ENCODE peak calls at places on chromosomes 2 and 18, in nine cellular contexts. B, C, Y, A, N, W, H, D and Z are unnamed samples.
A peak's percentile ranks its signal among the peaks of the same experiment; 100 is the strongest.

GRCh38 chr2:35428548-35428947 is 927.0 kb upstream of the CRIM1 start:
- DNase-seq in D (peak; percentile 3), Y (no peak), N (peak; percentile 12), A (no peak), B (no peak), W (no peak), C (peak; percentile 85), H (peak; percentile 3), Z (peak; percentile 37)

GRCh38 chr18:7467708-7468466 is 99.2 kb upstream of the PTPRM start:
- DNase-seq in A (no peak), W (no peak), Y (no peak), C (no peak), B (no peak), N (peak; percentile 41), H (peak; percentile 19), D (peak; percentile 32), Z (no peak)

GRCh38 chr2:8575011-8575750 is 106.7 kb upstream of the ID2 start:
- DNase-seq in D (peak; percentile 29), Y (no peak), C (no peak), W (peak; percentile 66), N (no peak), B (no peak), H (peak; percentile 70), A (peak; percentile 26), Z (peak; percentile 61)

GRCh38 chr2:188571543-188571942 is 279.9 kb downstream of the GULP1 start:
- DNase-seq in H (no peak), B (no peak), A (no peak), C (no peak), Y (no peak), D (no peak), N (no peak), W (no peak), Z (no peak)

GRCh38 chr2:111667542-111668273 is 216.3 kb downstream of the ANAPC1 start:
- DNase-seq in D (peak; percentile 78), W (no peak), H (peak; percentile 78), Y (no peak), N (peak; percentile 76), C (peak; percentile 24), B (no peak), A (no peak), Z (no peak)

GRCh38 chr2:14492920-14493503 is 139.5 kb upstream of the LRATD1 start:
- DNase-seq in D (peak; percentile 93), A (no peak), C (peak; percentile 7), H (peak; percentile 90), W (no peak), N (peak; percentile 89), B (no peak), Y (no peak), Z (no peak)

GRCh38 chr2:121567957-121568409 is 37.3 kb downstream of the RNU4ATAC start:
- DNase-seq in C (no peak), D (peak; percentile 82), Y (no peak), N (peak; percentile 15), H (peak; percentile 74), W (no peak), B (no peak), A (no peak), Z (no peak)

GRCh38 chr2:236671820-236672520 is 102.3 kb downstream of the ACKR3 start:
- DNase-seq in N (no peak), C (no peak), H (no peak), B (no peak), D (no peak), Y (no peak), A (no peak), W (no peak), Z (no peak)

GRCh38 chr2:232816656-232817055 is 40.3 kb upstream of the KCNJ13 start:
- DNase-seq in D (no peak), Y (no peak), N (no peak), H (no peak), C (no peak), W (no peak), B (no peak), A (no peak), Z (no peak)

GRCh38 chr2:68088950-68089349 is 26.1 kb upstream of the C1D start:
- DNase-seq in Y (no peak), C (no peak), A (no peak), B (no peak), W (no peak), H (no peak), N (no peak), D (peak; percentile 16), Z (no peak)

GRCh38 chr18:79386547-79386946 is 9.2 kb upstream of the NFATC1 start:
- DNase-seq in C (no peak), H (no peak), D (no peak), B (no peak), W (no peak), A (no peak), Y (no peak), N (no peak), Z (peak; percentile 30)

GRCh38 chr2:72629062-72629461 is 196.8 kb downstream of the EXOC6B start:
- DNase-seq in H (no peak), Y (no peak), W (no peak), N (no peak), B (no peak), C (no peak), A (no peak), D (peak; percentile 10), Z (no peak)

GRCh38 chr2:6982934-6983589 is 65.8 kb downstream of the RNF144A start:
- DNase-seq in C (peak; percentile 16), W (no peak), D (no peak), B (no peak), Y (no peak), H (no peak), A (no peak), N (no peak), Z (no peak)

GRCh38 chr2:121790276-121790956 is 35.0 kb downstream of the TSN start:
- DNase-seq in W (no peak), C (peak; percentile 43), N (peak; percentile 94), Y (no peak), A (no peak), B (no peak), H (peak; percentile 82), D (peak; percentile 92), Z (no peak)

GRCh38 chr2:120708944-120709607 is 26.6 kb upstream of the GLI2 start:
- DNase-seq in W (no peak), B (no peak), D (no peak), H (no peak), N (no peak), A (no peak), C (peak; percentile 55), Y (no peak), Z (no peak)

GRCh38 chr2:42736598-42737322 is 27.2 kb downstream of the OXER1 start:
- DNase-seq in N (no peak), A (no peak), B (no peak), H (peak; percentile 35), W (no peak), D (no peak), C (no peak), Y (no peak), Z (no peak)

GRCh38 chr2:151091583-151091982 is 170.1 kb downstream of the RBM43 start:
- DNase-seq in Y (no peak), A (no peak), C (no peak), N (no peak), D (no peak), W (no peak), B (no peak), H (no peak), Z (no peak)

GRCh38 chr2:67626656-67627055 is 229.5 kb downstream of the ETAA1 start:
- DNase-seq in N (peak; percentile 73), D (peak; percentile 76), H (peak; percentile 86), W (no peak), A (no peak), Y (no peak), B (no peak), C (no peak), Z (no peak)

GRCh38 chr2:10196275-10196892 is 73.8 kb downstream of the RRM2 start:
- DNase-seq in N (no peak), Y (no peak), B (no peak), W (no peak), C (no peak), A (no peak), H (no peak), D (no peak), Z (no peak)

GRCh38 chr2:140349695-140350094 is 1569.5 kb upstream of the NXPH2 start:
- DNase-seq in H (no peak), N (no peak), C (no peak), Y (no peak), D (no peak), A (no peak), B (no peak), W (no peak), Z (no peak)

GRCh38 chr2:1675633-1676032 is 68.7 kb downstream of the PXDN start:
- DNase-seq in D (peak; percentile 95), Y (no peak), W (no peak), A (no peak), C (no peak), N (peak; percentile 97), B (no peak), H (peak; percentile 99), Z (peak; percentile 52)

GRCh38 chr2:238930216-238930615 is 82.3 kb downstream of the TWIST2 start:
- DNase-seq in N (no peak), B (no peak), W (no peak), C (no peak), D (no peak), A (no peak), Y (no peak), H (no peak), Z (no peak)